ENCODE peak calls at places on chromosomes 11 and 22, in seven cellular contexts. Z is K562, F is cardiac muscle cell, U is HCT116, J is astrocyte of the spinal cord, Y is ovary, O is fibroblast of villous mesenchyme. W is an unnamed sample.

GRCh38 chr22:27329471-27329870 is 472.1 kb downstream of the MN1 start:
- DNase-seq in F (peak; percentile 36), Y (no peak), J (no peak), Z (no peak), O (no peak), U (no peak), W (no peak)

GRCh38 chr11:61429346-61429690 is 457 bp downstream of the CPSF7 start:
- DNase-seq in O (peak; percentile 80), Y (peak; percentile 49), J (peak; percentile 50), Z (peak; percentile 84), F (peak; percentile 95), U (peak; percentile 15), W (peak; percentile 93)

GRCh38 chr11:102138677-102139076 is 28.4 kb downstream of the YAP1 start:
- DNase-seq in F (no peak), U (no peak), Z (no peak), Y (no peak), J (peak; percentile 92), O (peak; percentile 94), W (no peak)

GRCh38 chr22:42680648-42681047 is 31.5 kb upstream of the CYB5R3 start:
- DNase-seq in U (peak; percentile 66), Z (peak; percentile 24), F (no peak), J (peak; percentile 89), O (peak; percentile 96), Y (no peak), W (no peak)

GRCh38 chr11:70070736-70071135 is 7.4 kb upstream of the ANO1 start:
- DNase-seq in Y (no peak), U (no peak), O (no peak), Z (no peak), F (no peak), J (no peak), W (peak; percentile 27)

GRCh38 chr11:20627026-20627425 is 27.6 kb downstream of the SLC6A5 start:
- DNase-seq in O (no peak), Z (no peak), U (no peak), J (no peak), F (no peak), Y (no peak), W (no peak)

GRCh38 chr22:32020117-32020516 is 22.9 kb upstream of the SLC5A1 start:
- DNase-seq in Y (no peak), F (no peak), O (peak; percentile 51), Z (no peak), U (peak; percentile 51), J (peak; percentile 82), W (no peak)

GRCh38 chr11:73334244-73335203 is 26.4 kb downstream of the ARHGEF17 start:
- DNase-seq in Z (peak; percentile 77), O (peak; percentile 97), F (peak; percentile 54), Y (peak; percentile 92), J (peak; percentile 91), U (peak; percentile 15), W (peak; percentile 46)

GRCh38 chr22:47836957-47837356 is 1074.5 kb downstream of the TBC1D22A start:
- DNase-seq in Y (no peak), U (no peak), Z (no peak), J (no peak), O (peak; percentile 78), F (no peak), W (no peak)

GRCh38 chr11:36509265-36509664 is 807 bp downstream of the TRAF6 start:
- DNase-seq in Z (peak; percentile 76), J (peak; percentile 38), O (peak; percentile 47), U (no peak), Y (no peak), F (peak; percentile 85), W (peak; percentile 20)

GRCh38 chr11:126080206-126080941 is 17.7 kb upstream of the CDON start:
- DNase-seq in Z (no peak), U (no peak), J (no peak), F (no peak), Y (no peak), O (no peak), W (no peak)

GRCh38 chr11:34250732-34251639 is 106.8 kb downstream of the ABTB2 start:
- DNase-seq in F (no peak), Z (peak; percentile 27), O (no peak), J (no peak), Y (no peak), U (peak; percentile 75), W (no peak)

GRCh38 chr22:22520020-22520656 is at the start of gene ZNF280A:
- DNase-seq in F (no peak), U (peak; percentile 51), O (peak; percentile 87), J (peak; percentile 3), Y (no peak), Z (peak; percentile 99), W (peak; percentile 63)

GRCh38 chr22:22521631-22522030 is 1.6 kb upstream of the ZNF280A start:
- DNase-seq in U (no peak), Z (peak; percentile 55), Y (no peak), F (no peak), J (no peak), O (no peak), W (no peak)

GRCh38 chr22:22520667-22521602 is 865 bp upstream of the ZNF280A start:
- DNase-seq in F (no peak), U (no peak), O (peak; percentile 52), Y (no peak), J (no peak), Z (peak; percentile 93), W (no peak)

GRCh38 chr22:22516992-22517391 is 3.1 kb downstream of the ZNF280A start:
- DNase-seq in F (no peak), J (no peak), U (no peak), Y (no peak), Z (no peak), O (no peak), W (no peak)

GRCh38 chr22:22519591-22519990 is 479 bp downstream of the ZNF280A start:
- DNase-seq in F (no peak), J (no peak), Y (no peak), U (no peak), Z (peak; percentile 99), O (peak; percentile 7), W (peak; percentile 40)
- H3K4me3 ChIP-seq in F (no peak overlapping the region), J (no peak overlapping the region), Y (no peak overlapping the region), U (peak overlapping the region; percentile 51), Z (peak overlapping the region; percentile 41), O (peak overlapping the region; percentile 48), W (peak overlapping the region; percentile 39)

GRCh38 chr11:112019066-112019465 is 6.1 kb upstream of the DLAT start:
- DNase-seq in J (no peak), F (no peak), Z (no peak), U (no peak), Y (no peak), O (no peak), W (no peak)

GRCh38 chr11:112024178-112024777 is 930 bp upstream of the DLAT start:
- DNase-seq in Y (no peak), U (no peak), F (no peak), O (no peak), Z (peak; percentile 69), J (peak; percentile 14), W (no peak)

GRCh38 chr11:112025682-112026081 is 474 bp downstream of the DLAT start:
- DNase-seq in Y (no peak), U (no peak), J (peak; percentile 13), F (peak; percentile 18), O (peak; percentile 29), Z (peak; percentile 44), W (no peak)

GRCh38 chr11:112024778-112025678 is at the start of gene DLAT:
- DNase-seq in Y (peak; percentile 80), U (peak; percentile 86), O (peak; percentile 75), J (peak; percentile 74), F (peak; percentile 97), Z (peak; percentile 95), W (peak; percentile 97)

GRCh38 chr11:112023104-112023503 is 2.1 kb upstream of the DLAT start:
- DNase-seq in U (no peak), O (no peak), J (no peak), Z (peak; percentile 31), F (peak; percentile 37), Y (no peak), W (peak; percentile 24)
- TF ChIP-seq CTCF in U (no peak), O (no peak), J (no peak), Z (peak; percentile 49), F (no peak), Y (no peak), W (no peak)

GRCh38 chr11:95242202-95242989 is 11.4 kb upstream of the SESN3 start:
- DNase-seq in J (no peak), Z (no peak), F (no peak), O (no peak), Y (no peak), U (no peak), W (no peak)
- H3K4me3 ChIP-seq in J (no peak overlapping the region), Z (no peak overlapping the region), F (no peak overlapping the region), O (no peak overlapping the region), Y (peak overlapping the region; percentile 3), U (no peak overlapping the region), W (no peak overlapping the region)

GRCh38 chr11:131866535-131867400 is 496.4 kb downstream of the NTM start:
- DNase-seq in J (no peak), Z (no peak), F (no peak), O (no peak), U (no peak), Y (no peak), W (no peak)
- TF ChIP-seq CTCF in J (no peak), Z (no peak), F (no peak), O (peak; percentile 5), U (no peak), Y (no peak), W (no peak)

DNA sequence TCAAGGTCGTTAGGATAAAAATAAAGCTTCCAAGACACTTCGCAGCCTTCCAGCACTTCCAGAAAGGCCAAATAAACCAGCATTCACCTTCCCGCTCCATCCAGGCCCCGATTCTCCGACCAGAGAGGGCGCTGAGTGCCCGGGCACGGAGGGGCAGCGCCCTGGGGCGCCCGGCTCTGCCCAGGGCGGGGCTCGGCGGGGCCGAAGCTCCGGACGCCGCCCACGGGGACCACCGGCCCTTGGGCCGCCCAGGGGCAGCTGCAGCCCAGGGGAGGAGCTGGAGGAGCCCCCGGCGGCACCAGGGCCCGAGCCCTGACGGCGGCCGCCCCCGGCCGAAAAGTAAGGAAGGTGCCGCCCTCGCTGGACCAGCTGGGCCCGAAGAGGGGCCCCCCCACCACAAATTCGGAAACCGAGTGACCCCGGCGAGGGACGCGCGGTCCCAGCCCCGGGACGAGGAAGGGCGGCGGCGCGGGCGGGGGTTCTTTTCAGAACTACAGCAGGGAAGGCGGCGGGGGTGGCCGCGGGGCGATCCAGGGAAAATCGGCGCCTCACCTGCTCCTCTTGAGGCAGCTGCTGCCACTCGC is 346 bp downstream of the ATL3 start:
- DNase-seq in O (no peak), F (peak; percentile 51), U (no peak), Z (peak; percentile 56), J (no peak), Y (peak; percentile 61), W (peak; percentile 71)
- H3K4me3 ChIP-seq in O (peak overlapping the region; percentile 81), F (peak overlapping the region; percentile 58), U (peak overlapping the region; percentile 60), Z (peak overlapping the region; percentile 72), J (peak overlapping the region; percentile 72), Y (peak overlapping the region; percentile 69), W (peak overlapping the region; percentile 92)

DNA sequence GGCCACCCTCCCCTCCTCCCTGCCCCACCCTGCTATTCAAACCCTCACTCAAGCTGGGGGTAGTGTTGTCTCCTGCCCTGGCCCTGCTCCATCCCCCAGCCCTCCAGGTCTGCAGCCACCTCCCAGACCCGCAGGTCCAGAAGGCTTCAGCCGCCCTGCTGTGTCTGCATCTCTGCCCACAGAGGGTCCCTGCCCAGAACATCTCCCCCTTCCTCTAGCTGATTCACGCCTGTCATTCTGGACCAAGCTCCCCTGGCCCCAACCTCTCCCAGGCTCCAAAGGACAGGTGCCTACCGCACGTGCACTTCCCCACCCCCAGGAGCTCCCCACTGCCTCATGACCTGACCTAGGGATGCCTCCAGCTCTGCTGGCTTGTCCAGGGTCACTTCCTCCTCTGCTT is 16.0 kb upstream of the SHISAL1 start:
- DNase-seq in Z (no peak), U (no peak), Y (no peak), J (no peak), O (no peak), F (no peak), W (no peak)
- TF ChIP-seq CTCF in Z (no peak), U (no peak), Y (no peak), J (no peak), O (no peak), F (no peak), W (no peak)

W was measured in Caco-2.